ENCODE peak calls at places on chromosomes 12 and 14, in nine cellular contexts. One of them, this sample, is unnamed.

GRCh38 chr14:96117101-96117897 is 78.1 kb downstream of the C14orf132 start:
- DNase-seq in pons: no peak
- DNase-seq in activated naive CD4-positive, alpha-beta T cell treated with anti-CD3 and anti-CD28 coated beads, Interleukin-2, amount 10 ng/mL, durations not matched to agents 7 days and 5 days: no peak
- DNase-seq in lower leg skin: no peak
- DNase-seq in fibroblast of the aortic adventitia: no peak
- DNase-seq in spleen: no peak
- DNase-seq in sigmoid colon: no peak
- DNase-seq in progenitor cell of endocrine pancreas: no peak
- DNase-seq in prostate gland: no peak
- DNase-seq in this sample: no peak

GRCh38 chr12:32083489-32083888 is 23.2 kb upstream of the BICD1 start:
- DNase-seq in pons: no peak
- DNase-seq in activated naive CD4-positive, alpha-beta T cell treated with anti-CD3 and anti-CD28 coated beads, Interleukin-2, amount 10 ng/mL, durations not matched to agents 7 days and 5 days: no peak
- DNase-seq in lower leg skin: no peak
- DNase-seq in fibroblast of the aortic adventitia: peak; percentile 82
- DNase-seq in spleen: no peak
- DNase-seq in sigmoid colon: no peak
- DNase-seq in progenitor cell of endocrine pancreas: no peak
- DNase-seq in prostate gland: no peak
- DNase-seq in this sample: no peak

GRCh38 chr14:68015356-68016242 is 196.0 kb downstream of the RAD51B start:
- DNase-seq in pons: no peak
- DNase-seq in activated naive CD4-positive, alpha-beta T cell treated with anti-CD3 and anti-CD28 coated beads, Interleukin-2, amount 10 ng/mL, durations not matched to agents 7 days and 5 days: no peak
- DNase-seq in lower leg skin: no peak
- DNase-seq in fibroblast of the aortic adventitia: no peak
- DNase-seq in spleen: no peak
- DNase-seq in sigmoid colon: no peak
- DNase-seq in progenitor cell of endocrine pancreas: no peak
- DNase-seq in prostate gland: no peak
- DNase-seq in this sample: no peak

GRCh38 chr12:108857158-108857407 is 300 bp downstream of the SSH1 start:
- DNase-seq in pons: no peak
- DNase-seq in activated naive CD4-positive, alpha-beta T cell treated with anti-CD3 and anti-CD28 coated beads, Interleukin-2, amount 10 ng/mL, durations not matched to agents 7 days and 5 days: no peak
- DNase-seq in lower leg skin: no peak
- DNase-seq in fibroblast of the aortic adventitia: no peak
- DNase-seq in spleen: no peak
- DNase-seq in sigmoid colon: no peak
- DNase-seq in progenitor cell of endocrine pancreas: no peak
- DNase-seq in prostate gland: no peak
- DNase-seq in this sample: no peak

GRCh38 chr12:124509676-124510300 is 57.6 kb downstream of the NCOR2 start:
- DNase-seq in pons: peak; percentile 86
- DNase-seq in activated naive CD4-positive, alpha-beta T cell treated with anti-CD3 and anti-CD28 coated beads, Interleukin-2, amount 10 ng/mL, durations not matched to agents 7 days and 5 days: no peak
- DNase-seq in lower leg skin: peak; percentile 59
- DNase-seq in fibroblast of the aortic adventitia: peak; percentile 73
- DNase-seq in spleen: no peak
- DNase-seq in sigmoid colon: peak; percentile 91
- DNase-seq in progenitor cell of endocrine pancreas: no peak
- DNase-seq in prostate gland: peak; percentile 84
- DNase-seq in this sample: peak; percentile 82

GRCh38 chr12:65707051-65707450 is 117.2 kb upstream of the HMGA2 start:
- DNase-seq in pons: no peak
- DNase-seq in activated naive CD4-positive, alpha-beta T cell treated with anti-CD3 and anti-CD28 coated beads, Interleukin-2, amount 10 ng/mL, durations not matched to agents 7 days and 5 days: no peak
- DNase-seq in lower leg skin: no peak
- DNase-seq in fibroblast of the aortic adventitia: no peak
- DNase-seq in spleen: no peak
- DNase-seq in sigmoid colon: no peak
- DNase-seq in progenitor cell of endocrine pancreas: no peak
- DNase-seq in prostate gland: no peak
- DNase-seq in this sample: no peak

GRCh38 chr14:52351191-52351560 is 37.1 kb downstream of the PTGER2 start:
- DNase-seq in pons: no peak
- DNase-seq in activated naive CD4-positive, alpha-beta T cell treated with anti-CD3 and anti-CD28 coated beads, Interleukin-2, amount 10 ng/mL, durations not matched to agents 7 days and 5 days: no peak
- DNase-seq in lower leg skin: no peak
- DNase-seq in fibroblast of the aortic adventitia: peak; percentile 66
- DNase-seq in spleen: no peak
- DNase-seq in sigmoid colon: no peak
- DNase-seq in progenitor cell of endocrine pancreas: no peak
- DNase-seq in prostate gland: no peak
- DNase-seq in this sample: no peak

GRCh38 chr14:88611878-88612277 is 49.0 kb downstream of the ZC3H14 start:
- DNase-seq in pons: no peak
- DNase-seq in activated naive CD4-positive, alpha-beta T cell treated with anti-CD3 and anti-CD28 coated beads, Interleukin-2, amount 10 ng/mL, durations not matched to agents 7 days and 5 days: no peak
- DNase-seq in lower leg skin: no peak
- DNase-seq in fibroblast of the aortic adventitia: no peak
- DNase-seq in spleen: no peak
- DNase-seq in sigmoid colon: no peak
- DNase-seq in progenitor cell of endocrine pancreas: no peak
- DNase-seq in prostate gland: no peak
- DNase-seq in this sample: no peak

GRCh38 chr12:5905757-5906156 is 39.3 kb downstream of the ANO2 start:
- DNase-seq in pons: no peak
- DNase-seq in activated naive CD4-positive, alpha-beta T cell treated with anti-CD3 and anti-CD28 coated beads, Interleukin-2, amount 10 ng/mL, durations not matched to agents 7 days and 5 days: no peak
- DNase-seq in lower leg skin: no peak
- DNase-seq in fibroblast of the aortic adventitia: no peak
- DNase-seq in spleen: no peak
- DNase-seq in sigmoid colon: no peak
- DNase-seq in progenitor cell of endocrine pancreas: no peak
- DNase-seq in prostate gland: no peak
- DNase-seq in this sample: no peak

This sample was measured in G401.